ENCODE peak calls at places on chromosomes 11 and 22, in six cellular contexts. K is CD8-positive, alpha-beta T cell; J is MM.1S; X is fibroblast of mammary gland; T is WTC11; N is GM12865. U is an unnamed sample.

GRCh38 chr22:50236731-50237409 is 8.0 kb downstream of the TUBGCP6 start:
- DNase-seq in K (no peak), N (peak), X (peak), J (peak), T (no peak), U (no peak)

GRCh38 chr11:71352226-71352625 is 96.0 kb downstream of the DHCR7 start:
- DNase-seq in T (no peak), J (no peak), N (no peak), X (no peak), K (no peak), U (no peak)

GRCh38 chr11:64758330-64759079 is 1.3 kb downstream of the PYGM start:
- DNase-seq in K (no peak), X (no peak), T (no peak), N (no peak), J (no peak), U (no peak)

GRCh38 chr11:116192509-116193206 is 580.1 kb downstream of the BUD13 start:
- DNase-seq in N (no peak), J (no peak), T (no peak), X (no peak), K (no peak), U (no peak)

GRCh38 chr22:22709719-22710445 is 65.5 kb downstream of the GGTLC2 start:
- DNase-seq in J (no peak), K (no peak), T (peak), N (no peak), X (peak), U (no peak)

GRCh38 chr22:25485626-25486545 is 78.6 kb upstream of the GRK3 start:
- DNase-seq in J (no peak), K (no peak), T (no peak), N (peak), X (no peak), U (no peak)

GRCh38 chr22:49688516-49689254 is 139.0 kb downstream of the BRD1 start:
- DNase-seq in T (no peak), J (no peak), K (no peak), X (no peak), N (no peak), U (no peak)

GRCh38 chr22:46436595-46437163 is 100.7 kb downstream of the CELSR1 start:
- DNase-seq in X (peak), T (no peak), K (no peak), J (no peak), N (no peak), U (no peak)

GRCh38 chr11:30406978-30407762 is 84.3 kb downstream of the ARL14EP start:
- DNase-seq in X (no peak), K (no peak), J (no peak), T (no peak), N (no peak), U (no peak)

GRCh38 chr11:20373568-20374209 is 10.2 kb downstream of the HTATIP2 start:
- DNase-seq in N (no peak), T (no peak), K (no peak), X (no peak), J (no peak), U (no peak)

GRCh38 chr11:70399681-70400112 is 1.4 kb downstream of the CTTN start:
- DNase-seq in T (peak), K (no peak), X (peak), J (no peak), N (no peak), U (peak)

GRCh38 chr11:61356701-61357100 is 5.0 kb downstream of the CYB561A3 start:
- DNase-seq in J (no peak), T (no peak), X (no peak), N (no peak), K (no peak), U (no peak)

GRCh38 chr22:45242778-45243191 is 2.1 kb upstream of the KIAA0930 start:
- DNase-seq in J (no peak), T (no peak), X (peak), K (no peak), N (no peak), U (no peak)

GRCh38 chr22:17501679-17502285 is 61.5 kb upstream of the SLC25A18 start:
- DNase-seq in K (no peak), N (peak), X (peak), J (peak), T (no peak), U (no peak)

GRCh38 chr11:109864161-109864661 is 229.0 kb upstream of the ZC3H12C start:
- DNase-seq in N (peak), J (no peak), X (no peak), K (no peak), T (no peak), U (no peak)

GRCh38 chr11:77351281-77351905 is 49.9 kb upstream of the GDPD4 start:
- DNase-seq in T (no peak), K (no peak), X (peak), J (no peak), N (no peak), U (no peak)

GRCh38 chr11:87870081-87870480 is 305.2 kb downstream of the RAB38 start:
- DNase-seq in K (no peak), N (no peak), J (no peak), X (no peak), T (no peak), U (no peak)

GRCh38 chr11:110435780-110436717 is 6.3 kb downstream of the FDX1 start:
- DNase-seq in X (peak), J (no peak), T (no peak), N (peak), K (no peak), U (no peak)

DNA sequence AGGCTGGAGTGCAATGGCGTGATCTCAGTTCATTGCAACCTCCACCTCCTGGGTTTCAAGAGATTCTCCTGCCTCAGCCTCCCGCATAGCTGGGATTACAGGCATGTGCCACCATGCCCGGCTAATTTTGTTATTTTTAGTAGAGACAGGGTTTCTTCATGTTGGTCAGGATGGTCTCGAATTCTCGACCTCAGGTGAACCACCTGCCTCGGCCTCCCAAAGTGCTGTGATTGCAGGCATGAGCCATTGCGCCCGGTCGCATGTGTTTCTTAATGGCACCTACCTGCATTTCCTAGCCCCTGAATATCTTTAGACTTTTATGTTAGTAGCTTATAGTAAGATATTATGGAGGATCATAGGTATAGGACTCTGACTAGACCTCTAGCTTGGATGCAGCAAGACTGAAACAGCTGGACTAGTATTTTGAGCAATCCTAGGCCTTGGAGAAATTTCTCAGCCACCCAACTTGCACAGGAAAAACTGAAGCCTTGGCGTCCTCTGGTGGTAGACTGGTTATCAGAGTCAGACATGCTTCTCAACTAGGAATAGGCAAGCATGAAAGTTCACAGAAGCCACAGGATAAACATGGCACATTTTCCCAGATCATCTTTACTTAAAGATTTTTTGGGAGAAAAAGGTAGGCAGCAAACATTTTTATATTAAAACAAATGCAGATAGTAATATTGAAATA is 22.7 kb upstream of the C1QTNF4 start:
- DNase-seq in N (peak), X (peak), J (peak), K (no peak), T (peak), U (no peak)
- TF ChIP-seq CTCF in N (peak), X (peak), J (peak), K (no peak), T (no peak), U (peak)

GRCh38 chr11:127334466-127334865 is 333.9 kb upstream of the KIRREL3 start:
- DNase-seq in J (no peak), N (no peak), X (no peak), T (no peak), K (no peak), U (no peak)

GRCh38 chr11:127338380-127339259 is 338.1 kb upstream of the KIRREL3 start:
- DNase-seq in J (no peak), X (no peak), T (no peak), K (no peak), N (no peak), U (no peak)

GRCh38 chr11:127330044-127330443 is 329.5 kb upstream of the KIRREL3 start:
- DNase-seq in T (no peak), N (no peak), J (no peak), K (no peak), X (no peak), U (no peak)

DNA sequence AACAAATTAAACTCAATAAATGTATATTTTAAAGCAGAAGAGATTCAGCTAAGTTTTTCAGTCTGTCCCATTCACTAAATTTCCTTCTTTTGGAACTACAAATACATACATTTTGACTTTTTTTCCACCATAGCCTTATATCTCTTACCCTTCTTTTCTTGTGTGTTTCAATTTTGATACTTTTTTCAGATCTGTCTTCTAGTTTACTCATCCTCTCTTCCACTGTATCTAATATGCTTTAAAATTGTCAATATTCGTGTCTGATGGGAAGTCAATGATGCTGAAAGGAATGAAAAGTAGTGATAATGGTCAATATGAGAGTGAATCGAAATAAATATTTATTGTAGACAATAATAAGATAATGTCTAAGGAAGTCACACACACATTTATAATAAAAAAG is 332.3 kb upstream of the KIRREL3 start:
- DNase-seq in J (no peak), T (no peak), N (no peak), K (no peak), X (no peak), U (no peak)
- TF ChIP-seq CTCF in J (no peak), T (no peak), N (no peak), K (no peak), X (no peak), U (no peak)

DNA sequence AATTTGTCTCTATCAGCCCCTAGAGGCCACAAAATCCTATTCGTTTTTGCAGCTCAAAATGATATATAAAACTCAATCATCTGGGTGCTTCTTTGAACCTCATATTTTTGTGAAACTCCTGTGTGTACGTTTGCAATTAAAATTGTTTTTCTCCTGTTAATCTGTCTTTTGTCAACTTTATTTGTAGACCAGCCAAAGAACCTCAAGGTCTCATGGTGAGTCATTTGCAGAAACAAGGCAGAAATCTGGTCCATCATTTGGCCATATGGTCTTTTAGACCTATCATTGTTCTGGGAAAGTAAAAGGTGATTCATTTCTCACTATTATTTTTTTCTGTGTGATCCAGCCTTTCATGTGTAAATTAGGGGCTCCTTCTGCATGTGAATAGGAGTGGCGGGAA is 399.2 kb upstream of the DDI1 start:
- DNase-seq in K (no peak), J (no peak), X (peak), N (no peak), T (no peak), U (no peak)
- TF ChIP-seq CTCF in K (no peak), J (no peak), X (peak), N (no peak), T (no peak), U (no peak)

DNA sequence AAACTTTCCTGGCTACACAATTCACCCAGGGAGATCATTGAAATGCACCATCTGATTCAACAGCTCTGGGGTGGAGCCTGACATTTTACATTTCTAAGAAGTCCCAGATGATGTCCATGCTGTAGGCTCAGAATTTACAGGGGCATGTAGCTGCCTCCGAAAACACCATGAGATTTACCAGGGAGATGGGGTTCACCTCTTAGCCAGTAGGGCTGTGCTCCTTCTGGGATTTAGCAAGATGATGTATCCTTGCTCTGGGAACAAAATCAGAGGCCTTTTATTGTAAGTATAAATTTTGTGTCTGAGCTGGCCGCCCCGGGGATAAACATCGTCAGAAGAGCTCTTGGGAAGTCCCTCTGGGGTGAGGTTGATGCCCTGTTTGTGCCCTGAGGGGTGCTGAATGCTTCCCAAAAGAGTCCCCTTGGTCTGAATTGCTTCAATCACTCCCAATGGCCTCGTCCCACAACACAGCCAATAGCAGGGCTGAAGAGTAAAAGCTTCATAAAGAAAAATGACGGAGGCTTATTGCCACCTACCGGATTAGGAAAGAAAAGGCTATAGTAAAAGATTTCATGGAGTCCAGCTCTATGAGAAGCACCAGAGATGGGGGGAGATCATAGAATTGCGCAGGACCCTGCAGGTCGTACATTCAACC is 33.4 kb upstream of the API5 start:
- DNase-seq in K (no peak), X (peak), N (peak), T (peak), J (peak), U (no peak)
- TF ChIP-seq CTCF in K (no peak), X (peak), N (peak), T (peak), J (peak), U (no peak)

GRCh38 chr11:27717801-27718229 is 17.6 kb upstream of the BDNF start:
- DNase-seq in T (no peak), J (no peak), X (no peak), K (no peak), N (no peak), U (no peak)
- TF ChIP-seq CTCF in T (no peak), J (no peak), X (no peak), K (no peak), N (no peak), U (no peak)

DNA sequence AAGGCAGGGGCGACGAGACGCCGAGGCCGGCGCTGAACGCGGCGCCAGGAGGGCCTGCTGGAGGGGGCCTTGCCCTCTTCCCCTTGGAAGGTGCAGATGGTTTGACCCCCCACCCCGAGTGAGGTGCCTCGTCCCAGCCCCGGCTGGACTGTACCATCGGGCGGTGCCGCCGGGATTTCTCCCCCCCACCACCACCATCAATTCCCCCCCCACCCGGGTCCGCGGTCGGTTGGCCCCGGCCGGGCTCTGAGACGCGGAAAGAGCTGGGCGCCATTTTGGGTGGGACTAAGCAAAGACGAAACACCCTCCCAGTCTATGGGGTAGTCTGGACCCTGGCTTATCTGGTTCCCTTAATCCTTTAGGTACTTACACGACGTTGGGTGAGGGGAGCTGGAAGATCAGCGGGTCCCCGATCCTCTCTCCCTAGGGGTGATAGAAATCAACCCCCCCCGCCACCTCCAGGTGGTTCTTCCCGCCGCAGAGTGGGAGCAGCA is at the start of gene PRDM10:
- DNase-seq in X (peak), K (peak), J (peak), T (peak), N (peak), U (peak)
- TF ChIP-seq CTCF in X (no peak), K (no peak), J (no peak), T (no peak), N (no peak), U (no peak)

GRCh38 chr11:114822038-114822437 is 143.7 kb downstream of the NXPE2 start:
- DNase-seq in K (no peak), X (no peak), J (no peak), T (no peak), N (no peak), U (no peak)
- TF ChIP-seq CTCF in K (no peak), X (no peak), J (no peak), T (no peak), N (no peak), U (no peak)

GRCh38 chr22:19799322-19800190 is 39.0 kb downstream of the TBX1 start:
- DNase-seq in K (no peak), T (no peak), J (no peak), X (peak), N (no peak), U (no peak)
- TF ChIP-seq CTCF in K (no peak), T (no peak), J (no peak), X (peak), N (no peak), U (no peak)

U was measured in CD14-positive monocyte.